ENCODE peak calls at places on chromosome 10, in eight cellular contexts. One of them, this sample, is unnamed.

GRCh38 chr10:5545011-5545410 is 20.2 kb downstream of the CALML3 start:
- DNase-seq in OCI-LY7: no peak
- DNase-seq in GM23338: no peak
- DNase-seq in hepatocyte: no peak
- DNase-seq in Karpas-422: no peak
- DNase-seq in HCT116: no peak
- DNase-seq in PC-9: no peak
- DNase-seq in SK-N-SH: no peak
- DNase-seq in this sample: no peak

GRCh38 chr10:119737827-119738226 is 12.0 kb downstream of the INPP5F start:
- DNase-seq in OCI-LY7: no peak
- DNase-seq in GM23338: peak; percentile 47
- DNase-seq in hepatocyte: peak; percentile 74
- DNase-seq in Karpas-422: no peak
- DNase-seq in HCT116: peak; percentile 86
- DNase-seq in PC-9: peak; percentile 59
- DNase-seq in SK-N-SH: no peak
- DNase-seq in this sample: peak; percentile 88

GRCh38 chr10:131682271-131682962 is 218.4 kb upstream of the PPP2R2D start:
- DNase-seq in OCI-LY7: no peak
- DNase-seq in GM23338: no peak
- DNase-seq in hepatocyte: no peak
- DNase-seq in Karpas-422: no peak
- DNase-seq in HCT116: no peak
- DNase-seq in PC-9: no peak
- DNase-seq in SK-N-SH: no peak
- DNase-seq in this sample: no peak

GRCh38 chr10:71266147-71266917 is 52.7 kb upstream of the SLC29A3 start:
- DNase-seq in OCI-LY7: no peak
- DNase-seq in GM23338: peak; percentile 45
- DNase-seq in hepatocyte: peak; percentile 72
- DNase-seq in Karpas-422: no peak
- DNase-seq in HCT116: no peak
- DNase-seq in PC-9: no peak
- DNase-seq in SK-N-SH: peak; percentile 76
- DNase-seq in this sample: peak; percentile 70

GRCh38 chr10:70784476-70784875 is 701 bp downstream of the TBATA start:
- DNase-seq in OCI-LY7: no peak
- DNase-seq in GM23338: no peak
- DNase-seq in hepatocyte: no peak
- DNase-seq in Karpas-422: no peak
- DNase-seq in HCT116: no peak
- DNase-seq in PC-9: no peak
- DNase-seq in SK-N-SH: peak; percentile 5
- DNase-seq in this sample: peak; percentile 32

GRCh38 chr10:114638874-114639625 is 19.0 kb downstream of the ABLIM1 start:
- DNase-seq in OCI-LY7: no peak
- DNase-seq in GM23338: no peak
- DNase-seq in hepatocyte: no peak
- DNase-seq in Karpas-422: no peak
- DNase-seq in HCT116: no peak
- DNase-seq in PC-9: no peak
- DNase-seq in SK-N-SH: no peak
- DNase-seq in this sample: peak; percentile 88

GRCh38 chr10:112758961-112759360 is 191.1 kb upstream of the TCF7L2 start:
- DNase-seq in OCI-LY7: no peak
- DNase-seq in GM23338: no peak
- DNase-seq in hepatocyte: peak; percentile 39
- DNase-seq in Karpas-422: no peak
- DNase-seq in HCT116: no peak
- DNase-seq in PC-9: no peak
- DNase-seq in SK-N-SH: no peak
- DNase-seq in this sample: no peak

GRCh38 chr10:132452216-132452650 is 55.2 kb downstream of the PWWP2B start:
- DNase-seq in OCI-LY7: no peak
- DNase-seq in GM23338: no peak
- DNase-seq in hepatocyte: no peak
- DNase-seq in Karpas-422: peak; percentile 40
- DNase-seq in HCT116: no peak
- DNase-seq in PC-9: no peak
- DNase-seq in SK-N-SH: no peak
- DNase-seq in this sample: no peak

GRCh38 chr10:22648547-22648961 is 65.8 kb downstream of the PIP4K2A start:
- DNase-seq in OCI-LY7: no peak
- DNase-seq in GM23338: no peak
- DNase-seq in hepatocyte: no peak
- DNase-seq in Karpas-422: no peak
- DNase-seq in HCT116: no peak
- DNase-seq in PC-9: no peak
- DNase-seq in SK-N-SH: no peak
- DNase-seq in this sample: peak; percentile 71

GRCh38 chr10:108582888-108583287 is 1340.4 kb downstream of the XPNPEP1 start:
- DNase-seq in OCI-LY7: no peak
- DNase-seq in GM23338: no peak
- DNase-seq in hepatocyte: no peak
- DNase-seq in Karpas-422: no peak
- DNase-seq in HCT116: no peak
- DNase-seq in PC-9: no peak
- DNase-seq in SK-N-SH: no peak
- DNase-seq in this sample: no peak

GRCh38 chr10:1591742-1592141 is 145.6 kb downstream of the ADARB2 start:
- DNase-seq in OCI-LY7: no peak
- DNase-seq in GM23338: no peak
- DNase-seq in hepatocyte: no peak
- DNase-seq in Karpas-422: no peak
- DNase-seq in HCT116: no peak
- DNase-seq in PC-9: no peak
- DNase-seq in SK-N-SH: no peak
- DNase-seq in this sample: no peak

GRCh38 chr10:56349611-56350010 is 11.4 kb downstream of the ZWINT start:
- DNase-seq in OCI-LY7: peak; percentile 25
- DNase-seq in GM23338: no peak
- DNase-seq in hepatocyte: no peak
- DNase-seq in Karpas-422: peak; percentile 48
- DNase-seq in HCT116: no peak
- DNase-seq in PC-9: no peak
- DNase-seq in SK-N-SH: no peak
- DNase-seq in this sample: no peak

GRCh38 chr10:81018898-81019890 is 481.5 kb downstream of the SH2D4B start:
- DNase-seq in OCI-LY7: peak; percentile 44
- DNase-seq in GM23338: peak; percentile 84
- DNase-seq in hepatocyte: peak; percentile 69
- DNase-seq in Karpas-422: peak; percentile 76
- DNase-seq in HCT116: peak; percentile 31
- DNase-seq in PC-9: peak; percentile 11
- DNase-seq in SK-N-SH: peak; percentile 42
- DNase-seq in this sample: peak; percentile 55
- H3K9me2 ChIP-seq in OCI-LY7: no peaks in the 10 kb centered on the region
- H3K9me2 ChIP-seq in GM23338: peaks cover 9% of the 10 kb centered on the region
- H3K9me2 ChIP-seq in hepatocyte: no peaks in the 10 kb centered on the region
- H3K9me2 ChIP-seq in Karpas-422: no peaks in the 10 kb centered on the region
- H3K9me2 ChIP-seq in HCT116: no peaks in the 10 kb centered on the region
- H3K9me2 ChIP-seq in PC-9: no peaks in the 10 kb centered on the region
- H3K9me2 ChIP-seq in SK-N-SH: no peaks in the 10 kb centered on the region
- H3K9me2 ChIP-seq in this sample: no peaks in the 10 kb centered on the region

GRCh38 chr10:99318475-99318874 is 10.7 kb upstream of the CNNM1 start:
- DNase-seq in OCI-LY7: no peak
- DNase-seq in GM23338: no peak
- DNase-seq in hepatocyte: no peak
- DNase-seq in Karpas-422: no peak
- DNase-seq in HCT116: no peak
- DNase-seq in PC-9: no peak
- DNase-seq in SK-N-SH: no peak
- DNase-seq in this sample: no peak
- H3K9me2 ChIP-seq in OCI-LY7: no peaks in the 10 kb centered on the region
- H3K9me2 ChIP-seq in GM23338: no peaks in the 10 kb centered on the region
- H3K9me2 ChIP-seq in hepatocyte: no peaks in the 10 kb centered on the region
- H3K9me2 ChIP-seq in Karpas-422: no peaks in the 10 kb centered on the region
- H3K9me2 ChIP-seq in HCT116: no peaks in the 10 kb centered on the region
- H3K9me2 ChIP-seq in PC-9: no peaks in the 10 kb centered on the region
- H3K9me2 ChIP-seq in SK-N-SH: no peaks in the 10 kb centered on the region
- H3K9me2 ChIP-seq in this sample: no peaks in the 10 kb centered on the region

GRCh38 chr10:123390332-123390731 is 236.1 kb downstream of the BUB3 start:
- DNase-seq in OCI-LY7: no peak
- DNase-seq in GM23338: peak; percentile 35
- DNase-seq in hepatocyte: no peak
- DNase-seq in Karpas-422: peak; percentile 61
- DNase-seq in HCT116: no peak
- DNase-seq in PC-9: no peak
- DNase-seq in SK-N-SH: peak; percentile 17
- DNase-seq in this sample: no peak
- H3K9me2 ChIP-seq in OCI-LY7: no peaks in the 10 kb centered on the region
- H3K9me2 ChIP-seq in GM23338: no peaks in the 10 kb centered on the region
- H3K9me2 ChIP-seq in hepatocyte: no peaks in the 10 kb centered on the region
- H3K9me2 ChIP-seq in Karpas-422: no peaks in the 10 kb centered on the region
- H3K9me2 ChIP-seq in HCT116: no peaks in the 10 kb centered on the region
- H3K9me2 ChIP-seq in PC-9: no peaks in the 10 kb centered on the region
- H3K9me2 ChIP-seq in SK-N-SH: no peaks in the 10 kb centered on the region
- H3K9me2 ChIP-seq in this sample: no peaks in the 10 kb centered on the region

DNA sequence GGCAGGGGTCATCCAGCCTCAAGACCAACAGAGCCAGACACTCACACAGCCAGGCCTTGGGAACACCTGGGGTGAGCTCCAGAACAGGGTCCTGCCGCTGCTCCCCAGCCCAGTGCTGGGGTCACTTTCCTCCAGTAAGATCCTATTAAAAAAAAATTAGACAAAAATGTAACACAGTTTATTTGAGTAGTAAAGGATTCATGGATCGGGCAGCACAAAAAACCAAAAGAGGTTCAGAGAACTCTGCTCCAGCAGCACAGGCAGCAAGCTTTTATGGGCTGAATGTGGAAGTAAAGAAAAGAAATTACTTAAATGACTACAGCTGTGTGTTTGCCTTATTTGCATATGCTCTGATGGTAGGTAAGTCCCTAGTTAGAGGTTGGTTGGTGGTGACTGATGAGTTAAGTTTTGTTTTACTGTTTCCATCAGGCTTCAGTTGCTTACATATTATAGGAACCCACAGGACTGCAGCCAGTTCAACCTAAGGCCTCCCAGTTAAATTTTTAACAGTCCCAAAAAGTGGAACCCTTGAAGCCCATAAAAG is 80.5 kb upstream of the FGFR2 start:
- DNase-seq in OCI-LY7: no peak
- DNase-seq in GM23338: no peak
- DNase-seq in hepatocyte: no peak
- DNase-seq in Karpas-422: no peak
- DNase-seq in HCT116: no peak
- DNase-seq in PC-9: no peak
- DNase-seq in SK-N-SH: no peak
- DNase-seq in this sample: no peak
- H3K9me2 ChIP-seq in OCI-LY7: no peaks in the 10 kb centered on the region
- H3K9me2 ChIP-seq in GM23338: no peaks in the 10 kb centered on the region
- H3K9me2 ChIP-seq in hepatocyte: no peaks in the 10 kb centered on the region
- H3K9me2 ChIP-seq in Karpas-422: no peaks in the 10 kb centered on the region
- H3K9me2 ChIP-seq in HCT116: no peaks in the 10 kb centered on the region
- H3K9me2 ChIP-seq in PC-9: no peaks in the 10 kb centered on the region
- H3K9me2 ChIP-seq in SK-N-SH: no peaks in the 10 kb centered on the region
- H3K9me2 ChIP-seq in this sample: no peaks in the 10 kb centered on the region

GRCh38 chr10:18290651-18291313 is 150.6 kb downstream of the CACNB2 start:
- DNase-seq in OCI-LY7: no peak
- DNase-seq in GM23338: no peak
- DNase-seq in hepatocyte: no peak
- DNase-seq in Karpas-422: no peak
- DNase-seq in HCT116: no peak
- DNase-seq in PC-9: no peak
- DNase-seq in SK-N-SH: no peak
- DNase-seq in this sample: no peak
- H3K9me2 ChIP-seq in OCI-LY7: no peaks in the 10 kb centered on the region
- H3K9me2 ChIP-seq in GM23338: peaks cover 5% of the 10 kb centered on the region
- H3K9me2 ChIP-seq in hepatocyte: no peaks in the 10 kb centered on the region
- H3K9me2 ChIP-seq in Karpas-422: no peaks in the 10 kb centered on the region
- H3K9me2 ChIP-seq in HCT116: no peaks in the 10 kb centered on the region
- H3K9me2 ChIP-seq in PC-9: no peaks in the 10 kb centered on the region
- H3K9me2 ChIP-seq in SK-N-SH: no peaks in the 10 kb centered on the region
- H3K9me2 ChIP-seq in this sample: no peaks in the 10 kb centered on the region

GRCh38 chr10:80894797-80895467 is 357.2 kb downstream of the SH2D4B start:
- DNase-seq in OCI-LY7: no peak
- DNase-seq in GM23338: peak; percentile 49
- DNase-seq in hepatocyte: no peak
- DNase-seq in Karpas-422: no peak
- DNase-seq in HCT116: no peak
- DNase-seq in PC-9: no peak
- DNase-seq in SK-N-SH: no peak
- DNase-seq in this sample: no peak
- H3K9me2 ChIP-seq in OCI-LY7: no peaks in the 10 kb centered on the region
- H3K9me2 ChIP-seq in GM23338: no peaks in the 10 kb centered on the region
- H3K9me2 ChIP-seq in hepatocyte: no peaks in the 10 kb centered on the region
- H3K9me2 ChIP-seq in Karpas-422: no peaks in the 10 kb centered on the region
- H3K9me2 ChIP-seq in HCT116: no peaks in the 10 kb centered on the region
- H3K9me2 ChIP-seq in PC-9: no peaks in the 10 kb centered on the region
- H3K9me2 ChIP-seq in SK-N-SH: no peaks in the 10 kb centered on the region
- H3K9me2 ChIP-seq in this sample: no peaks in the 10 kb centered on the region